ENCODE peak calls at places on chromosomes 6 and 20, in six cellular contexts. Q, X, M, N, I and K are unnamed samples.

GRCh38 chr20:34581341-34582189 is 23.0 kb downstream of the MAP1LC3A start:
- DNase-seq in Q (peak), X (no peak), M (no peak), N (no peak), I (no peak), K (peak)

GRCh38 chr6:30006170-30007131 is 54.6 kb upstream of the POLR1H start:
- DNase-seq in Q (peak), X (peak), M (no peak), N (peak), I (no peak), K (no peak)

GRCh38 chr6:11172501-11173337 is 59.7 kb downstream of the NEDD9 start:
- DNase-seq in Q (peak), X (peak), M (peak), N (peak), I (no peak), K (peak)

GRCh38 chr20:47774081-47774777 is 11.1 kb downstream of the SULF2 start:
- DNase-seq in Q (no peak), X (no peak), M (no peak), N (no peak), I (no peak), K (no peak)

GRCh38 chr6:142887534-142887933 is 57.4 kb downstream of the HIVEP2 start:
- DNase-seq in Q (no peak), X (no peak), M (no peak), N (no peak), I (no peak), K (no peak)

GRCh38 chr20:1505871-1506270 is 14.7 kb upstream of the SIRPB2 start:
- DNase-seq in Q (no peak), X (no peak), M (no peak), N (no peak), I (no peak), K (no peak)

GRCh38 chr20:18634501-18634900 is 46.6 kb downstream of the DTD1 start:
- DNase-seq in Q (no peak), X (no peak), M (no peak), N (no peak), I (no peak), K (no peak)

GRCh38 chr20:35007413-35007812 is 51.7 kb downstream of the MYH7B start:
- DNase-seq in Q (no peak), X (no peak), M (no peak), N (peak), I (no peak), K (no peak)

GRCh38 chr6:110095101-110095500 is 84.4 kb downstream of the WASF1 start:
- DNase-seq in Q (no peak), X (no peak), M (no peak), N (no peak), I (no peak), K (no peak)
- TF ChIP-seq CTCF in Q (no peak), X (no peak), M (no peak), N (no peak), I (no peak), K (no peak)

GRCh38 chr20:10436053-10436699 is 1.1 kb downstream of the SLX4IP start:
- DNase-seq in Q (no peak), X (no peak), M (no peak), N (no peak), I (no peak), K (no peak)

GRCh38 chr20:10434832-10435812 is at the start of gene SLX4IP:
- DNase-seq in Q (peak), X (peak), M (peak), N (peak), I (peak), K (peak)

GRCh38 chr20:10433623-10434466 is at the start of gene MKKS:
- DNase-seq in Q (peak), X (peak), M (peak), N (peak), I (peak), K (peak)

GRCh38 chr20:10433014-10433622 is 904 bp downstream of the MKKS start:
- DNase-seq in Q (peak), X (no peak), M (no peak), N (no peak), I (no peak), K (no peak)

GRCh38 chr20:10434467-10434831 is 427 bp upstream of the MKKS start:
- DNase-seq in Q (peak), X (peak), M (peak), N (peak), I (peak), K (peak)
- H3K4me3 ChIP-seq in Q (peak), X (peak), M (peak), N (peak), I (peak), K (peak)

DNA sequence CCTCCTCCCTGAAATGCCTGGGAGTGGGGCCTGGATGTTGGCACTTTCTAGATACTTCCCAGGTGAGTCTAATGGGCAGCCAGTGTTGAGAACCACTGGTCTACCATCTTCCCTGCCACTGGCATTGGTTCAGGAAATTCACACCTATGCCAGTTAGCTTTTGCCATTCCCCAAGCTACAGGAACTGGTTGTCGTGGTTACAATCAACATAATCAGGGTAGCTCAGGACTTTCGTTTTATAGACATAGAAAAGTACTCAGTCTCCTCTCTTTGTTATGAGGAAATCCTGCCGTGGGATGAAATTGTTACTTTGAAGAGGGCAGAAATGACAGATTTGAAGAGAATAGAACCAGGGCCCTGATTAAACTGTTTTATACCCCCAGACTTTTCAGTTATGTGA is 127.9 kb upstream of the FOXO3 start:
- DNase-seq in Q (no peak), X (no peak), M (no peak), N (no peak), I (no peak), K (no peak)
- TF ChIP-seq CTCF in Q (no peak), X (no peak), M (no peak), N (no peak), I (no peak), K (no peak)

GRCh38 chr20:5626603-5627002 is 123.6 kb upstream of the SHLD1 start:
- DNase-seq in Q (no peak), X (no peak), M (no peak), N (no peak), I (no peak), K (no peak)
- H3K4me3 ChIP-seq in Q (no peak), X (no peak), M (no peak), N (no peak), I (no peak), K (no peak)

DNA sequence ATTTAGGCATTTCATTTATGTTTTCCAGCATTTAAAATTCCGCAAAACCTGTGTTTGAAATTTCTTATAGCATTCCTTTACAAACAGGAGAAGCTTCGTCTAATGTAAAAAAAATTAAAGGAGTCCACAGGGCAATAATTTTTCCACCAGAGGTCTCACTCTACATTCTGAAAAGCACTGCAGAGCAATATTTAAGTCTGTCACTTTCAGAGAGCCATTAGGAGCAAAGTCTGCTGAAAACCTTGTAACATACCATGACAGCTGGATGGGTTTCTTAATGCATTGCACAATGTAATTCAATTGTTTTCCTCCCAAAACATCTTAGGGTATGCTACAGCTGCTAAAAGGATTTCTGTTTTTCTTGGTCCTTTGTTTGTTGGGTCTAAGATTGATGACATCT is 18.0 kb downstream of the BAG2 start:
- DNase-seq in Q (peak), X (no peak), M (peak), N (no peak), I (no peak), K (peak)
- TF ChIP-seq CTCF in Q (peak), X (no peak), M (no peak), N (no peak), I (no peak), K (peak)

GRCh38 chr6:36377594-36377993 is 9.9 kb downstream of the ETV7 start:
- DNase-seq in Q (no peak), X (no peak), M (no peak), N (no peak), I (no peak), K (no peak)

GRCh38 chr6:36378243-36378920 is 9.1 kb downstream of the ETV7 start:
- DNase-seq in Q (no peak), X (no peak), M (no peak), N (no peak), I (no peak), K (no peak)

GRCh38 chr6:36380166-36380565 is 7.3 kb downstream of the ETV7 start:
- DNase-seq in Q (no peak), X (no peak), M (no peak), N (no peak), I (no peak), K (no peak)

GRCh38 chr6:36376742-36377141 is 10.7 kb downstream of the ETV7 start:
- DNase-seq in Q (no peak), X (no peak), M (no peak), N (no peak), I (no peak), K (no peak)

GRCh38 chr6:36378936-36379335 is 8.5 kb downstream of the ETV7 start:
- DNase-seq in Q (no peak), X (no peak), M (no peak), N (no peak), I (no peak), K (no peak)
- H3K4me3 ChIP-seq in Q (no peak), X (no peak), M (no peak), N (no peak), I (no peak), K (no peak)

GRCh38 chr20:45971675-45972499 is at the start of gene ZNF335:
- DNase-seq in Q (peak), X (peak), M (peak), N (peak), I (peak), K (peak)
- TF ChIP-seq CTCF in Q (peak), X (no peak), M (no peak), N (peak), I (peak), K (no peak)